ENCODE peak calls at places on chromosomes 3 and 15, in seven cellular contexts. One of them, this sample, is unnamed.

GRCh38 chr3:107588217-107588616 is 65.5 kb downstream of the BBX start:
- DNase-seq in PC-9: no peak
- DNase-seq in fibroblast of lung: no peak
- DNase-seq in astrocyte: no peak
- DNase-seq in SK-N-SH: no peak
- DNase-seq in K562: no peak
- DNase-seq in IMR-90: no peak
- DNase-seq in this sample: no peak

GRCh38 chr15:19956124-19956796 is 585.3 kb downstream of the GOLGA6L6 start:
- DNase-seq in IMR-90: no peak
- DNase-seq in SK-N-SH: no peak
- DNase-seq in K562: no peak
- DNase-seq in fibroblast of lung: no peak
- DNase-seq in PC-9: no peak
- DNase-seq in astrocyte: no peak
- DNase-seq in this sample: no peak

GRCh38 chr3:122394173-122394572 is 10.2 kb downstream of the FAM162A start:
- DNase-seq in PC-9: no peak
- DNase-seq in astrocyte: no peak
- DNase-seq in IMR-90: peak; percentile 4
- DNase-seq in K562: no peak
- DNase-seq in fibroblast of lung: peak; percentile 25
- DNase-seq in SK-N-SH: no peak
- DNase-seq in this sample: no peak

GRCh38 chr3:77464106-77464688 is 424.3 kb downstream of the ROBO2 start:
- DNase-seq in K562: no peak
- DNase-seq in astrocyte: peak; percentile 37
- DNase-seq in SK-N-SH: no peak
- DNase-seq in fibroblast of lung: peak; percentile 46
- DNase-seq in PC-9: no peak
- DNase-seq in IMR-90: no peak
- DNase-seq in this sample: no peak

GRCh38 chr3:179449621-179450020 is 1.6 kb downstream of the GNB4 start:
- DNase-seq in PC-9: no peak
- DNase-seq in SK-N-SH: no peak
- DNase-seq in K562: no peak
- DNase-seq in IMR-90: peak; percentile 22
- DNase-seq in astrocyte: peak; percentile 39
- DNase-seq in fibroblast of lung: peak; percentile 55
- DNase-seq in this sample: no peak

GRCh38 chr3:23108651-23109050 is 94.5 kb upstream of the UBE2E2 start:
- DNase-seq in fibroblast of lung: no peak
- DNase-seq in SK-N-SH: no peak
- DNase-seq in PC-9: no peak
- DNase-seq in IMR-90: no peak
- DNase-seq in astrocyte: no peak
- DNase-seq in K562: no peak
- DNase-seq in this sample: no peak

GRCh38 chr15:32956006-32956405 is 238.2 kb downstream of the GREM1 start:
- DNase-seq in K562: peak; percentile 42
- DNase-seq in IMR-90: peak; percentile 95
- DNase-seq in astrocyte: peak; percentile 89
- DNase-seq in SK-N-SH: peak; percentile 40
- DNase-seq in fibroblast of lung: peak; percentile 90
- DNase-seq in PC-9: no peak
- DNase-seq in this sample: no peak

GRCh38 chr3:197534348-197534725 is 21.4 kb downstream of the BDH1 start:
- DNase-seq in SK-N-SH: no peak
- DNase-seq in IMR-90: no peak
- DNase-seq in astrocyte: no peak
- DNase-seq in K562: no peak
- DNase-seq in PC-9: peak; percentile 90
- DNase-seq in fibroblast of lung: no peak
- DNase-seq in this sample: no peak

GRCh38 chr3:161510510-161511260 is 14.1 kb downstream of the OTOL1 start:
- DNase-seq in K562: no peak
- DNase-seq in SK-N-SH: no peak
- DNase-seq in astrocyte: no peak
- DNase-seq in IMR-90: no peak
- DNase-seq in PC-9: no peak
- DNase-seq in fibroblast of lung: no peak
- DNase-seq in this sample: no peak

GRCh38 chr3:6680119-6680806 is 180.7 kb upstream of the GRM7 start:
- DNase-seq in PC-9: no peak
- DNase-seq in SK-N-SH: no peak
- DNase-seq in astrocyte: no peak
- DNase-seq in fibroblast of lung: no peak
- DNase-seq in K562: no peak
- DNase-seq in IMR-90: no peak
- DNase-seq in this sample: no peak

GRCh38 chr15:42503822-42504221 is 8.4 kb downstream of the SNAP23 start:
- DNase-seq in IMR-90: no peak
- DNase-seq in fibroblast of lung: no peak
- DNase-seq in astrocyte: no peak
- DNase-seq in PC-9: no peak
- DNase-seq in SK-N-SH: no peak
- DNase-seq in K562: no peak
- DNase-seq in this sample: no peak

GRCh38 chr3:111863942-111864341 is 4.9 kb downstream of the PHLDB2 start:
- DNase-seq in PC-9: no peak
- DNase-seq in IMR-90: peak; percentile 16
- DNase-seq in astrocyte: peak; percentile 65
- DNase-seq in K562: no peak
- DNase-seq in fibroblast of lung: peak; percentile 68
- DNase-seq in SK-N-SH: no peak
- DNase-seq in this sample: no peak
- H4K20me1 ChIP-seq in PC-9: no peaks in the 10 kb centered on the region
- H4K20me1 ChIP-seq in IMR-90: no peaks in the 10 kb centered on the region
- H4K20me1 ChIP-seq in astrocyte: no peaks in the 10 kb centered on the region
- H4K20me1 ChIP-seq in K562: no peaks in the 10 kb centered on the region
- H4K20me1 ChIP-seq in fibroblast of lung: no peaks in the 10 kb centered on the region
- H4K20me1 ChIP-seq in SK-N-SH: no peaks in the 10 kb centered on the region
- H4K20me1 ChIP-seq in this sample: peaks cover 22% of the 10 kb centered on the region

GRCh38 chr3:128803307-128803706 is 76.1 kb upstream of the ACAD9 start:
- DNase-seq in astrocyte: no peak
- DNase-seq in SK-N-SH: no peak
- DNase-seq in K562: no peak
- DNase-seq in IMR-90: no peak
- DNase-seq in PC-9: no peak
- DNase-seq in fibroblast of lung: no peak
- DNase-seq in this sample: no peak

GRCh38 chr3:128801779-128802369 is 75.9 kb downstream of the RAB7A start:
- DNase-seq in K562: no peak
- DNase-seq in astrocyte: no peak
- DNase-seq in fibroblast of lung: no peak
- DNase-seq in IMR-90: no peak
- DNase-seq in PC-9: no peak
- DNase-seq in SK-N-SH: no peak
- DNase-seq in this sample: no peak

GRCh38 chr3:128800241-128801187 is 74.5 kb downstream of the RAB7A start:
- DNase-seq in astrocyte: no peak
- DNase-seq in PC-9: no peak
- DNase-seq in fibroblast of lung: no peak
- DNase-seq in K562: no peak
- DNase-seq in SK-N-SH: no peak
- DNase-seq in IMR-90: no peak
- DNase-seq in this sample: no peak

GRCh38 chr3:128804017-128804816 is 75.2 kb upstream of the ACAD9 start:
- DNase-seq in SK-N-SH: no peak
- DNase-seq in astrocyte: peak; percentile 19
- DNase-seq in PC-9: no peak
- DNase-seq in fibroblast of lung: peak; percentile 36
- DNase-seq in IMR-90: peak; percentile 60
- DNase-seq in K562: peak; percentile 59
- DNase-seq in this sample: no peak

GRCh38 chr3:128799650-128800049 is 73.7 kb downstream of the RAB7A start:
- DNase-seq in K562: no peak
- DNase-seq in PC-9: no peak
- DNase-seq in SK-N-SH: no peak
- DNase-seq in fibroblast of lung: no peak
- DNase-seq in astrocyte: no peak
- DNase-seq in IMR-90: no peak
- DNase-seq in this sample: no peak
- H4K20me1 ChIP-seq in K562: no peaks in the 10 kb centered on the region
- H4K20me1 ChIP-seq in PC-9: peaks cover 30% of the 10 kb centered on the region
- H4K20me1 ChIP-seq in SK-N-SH: peaks cover 8% of the 10 kb centered on the region
- H4K20me1 ChIP-seq in fibroblast of lung: no peaks in the 10 kb centered on the region
- H4K20me1 ChIP-seq in astrocyte: peaks cover 51% of the 10 kb centered on the region
- H4K20me1 ChIP-seq in IMR-90: peaks cover 18% of the 10 kb centered on the region
- H4K20me1 ChIP-seq in this sample: peaks cover under 1% of the 10 kb centered on the region

GRCh38 chr3:63966007-63966406 is 53.8 kb upstream of the SCAANT1 start:
- DNase-seq in astrocyte: no peak
- DNase-seq in K562: no peak
- DNase-seq in fibroblast of lung: no peak
- DNase-seq in PC-9: no peak
- DNase-seq in SK-N-SH: no peak
- DNase-seq in IMR-90: no peak
- DNase-seq in this sample: no peak

GRCh38 chr3:63960048-63960711 is 48.0 kb upstream of the SCAANT1 start:
- DNase-seq in SK-N-SH: no peak
- DNase-seq in astrocyte: peak; percentile 72
- DNase-seq in K562: peak; percentile 60
- DNase-seq in PC-9: peak; percentile 34
- DNase-seq in fibroblast of lung: peak; percentile 78
- DNase-seq in IMR-90: peak; percentile 84
- DNase-seq in this sample: no peak

GRCh38 chr3:63966871-63967270 is 54.7 kb upstream of the SCAANT1 start:
- DNase-seq in SK-N-SH: no peak
- DNase-seq in PC-9: no peak
- DNase-seq in K562: no peak
- DNase-seq in IMR-90: no peak
- DNase-seq in astrocyte: no peak
- DNase-seq in fibroblast of lung: no peak
- DNase-seq in this sample: no peak

GRCh38 chr3:63964287-63965073 is 52.3 kb upstream of the SCAANT1 start:
- DNase-seq in IMR-90: no peak
- DNase-seq in PC-9: no peak
- DNase-seq in astrocyte: no peak
- DNase-seq in K562: no peak
- DNase-seq in fibroblast of lung: peak; percentile 22
- DNase-seq in SK-N-SH: no peak
- DNase-seq in this sample: no peak

GRCh38 chr3:63961891-63962290 is 49.7 kb upstream of the SCAANT1 start:
- DNase-seq in PC-9: peak; percentile 65
- DNase-seq in IMR-90: peak; percentile 68
- DNase-seq in K562: peak; percentile 41
- DNase-seq in fibroblast of lung: peak; percentile 44
- DNase-seq in SK-N-SH: peak; percentile 39
- DNase-seq in astrocyte: peak; percentile 34
- DNase-seq in this sample: peak; percentile 54
- H4K20me1 ChIP-seq in PC-9: peaks cover 3% of the 10 kb centered on the region
- H4K20me1 ChIP-seq in IMR-90: peaks cover 13% of the 10 kb centered on the region
- H4K20me1 ChIP-seq in K562: no peaks in the 10 kb centered on the region
- H4K20me1 ChIP-seq in fibroblast of lung: no peaks in the 10 kb centered on the region
- H4K20me1 ChIP-seq in SK-N-SH: peaks cover 17% of the 10 kb centered on the region
- H4K20me1 ChIP-seq in astrocyte: peaks cover 81% of the 10 kb centered on the region
- H4K20me1 ChIP-seq in this sample: no peaks in the 10 kb centered on the region

DNA sequence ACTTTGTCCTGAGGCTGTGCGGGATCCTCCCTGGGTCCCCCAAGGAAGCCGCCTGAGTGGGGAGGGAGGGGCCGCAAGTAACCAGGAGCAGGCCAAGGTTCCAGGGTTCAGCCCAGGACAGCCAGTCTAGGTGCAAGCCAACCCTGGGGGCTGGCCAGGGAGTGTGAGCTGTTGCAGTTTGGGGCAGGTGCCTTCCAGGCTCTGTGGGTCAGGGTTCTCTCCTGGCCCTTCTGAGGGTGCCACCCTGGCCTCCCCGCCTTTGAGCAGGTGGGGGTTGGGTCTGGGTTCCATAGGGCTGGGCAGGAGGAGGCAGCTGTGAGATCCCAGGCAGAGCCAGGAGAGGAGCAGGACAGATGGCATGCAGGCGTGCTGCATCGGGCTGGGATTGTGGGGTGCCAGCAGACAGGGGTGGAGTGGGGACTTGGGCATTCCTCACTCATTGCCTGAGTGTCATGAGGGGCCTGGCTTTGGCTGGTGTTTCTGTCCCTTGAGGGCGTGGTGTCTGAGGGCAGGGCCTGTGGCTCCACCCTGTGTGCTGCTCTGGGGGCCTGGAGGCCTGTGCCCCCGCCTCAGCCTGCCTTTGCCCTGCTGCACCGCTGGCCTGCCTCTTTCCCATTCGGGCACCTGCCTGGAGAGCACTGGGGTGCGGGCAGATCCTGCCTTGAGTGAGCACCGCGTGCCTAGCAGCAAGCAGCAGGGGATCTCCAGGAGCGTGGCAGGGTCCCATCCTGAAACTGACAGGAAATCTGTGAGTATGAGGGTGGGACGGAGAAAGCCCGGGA is 18.4 kb downstream of the KLF13 start:
- DNase-seq in PC-9: no peak
- DNase-seq in K562: no peak
- DNase-seq in astrocyte: no peak
- DNase-seq in SK-N-SH: peak; percentile 50
- DNase-seq in IMR-90: no peak
- DNase-seq in fibroblast of lung: no peak
- DNase-seq in this sample: no peak
- H4K20me1 ChIP-seq in PC-9: no peaks in the 10 kb centered on the region
- H4K20me1 ChIP-seq in K562: peaks cover 57% of the 10 kb centered on the region
- H4K20me1 ChIP-seq in astrocyte: peaks cover 99% of the 10 kb centered on the region
- H4K20me1 ChIP-seq in SK-N-SH: peaks cover 72% of the 10 kb centered on the region
- H4K20me1 ChIP-seq in IMR-90: peaks cover 90% of the 10 kb centered on the region
- H4K20me1 ChIP-seq in fibroblast of lung: no peaks in the 10 kb centered on the region
- H4K20me1 ChIP-seq in this sample: peaks cover 29% of the 10 kb centered on the region

DNA sequence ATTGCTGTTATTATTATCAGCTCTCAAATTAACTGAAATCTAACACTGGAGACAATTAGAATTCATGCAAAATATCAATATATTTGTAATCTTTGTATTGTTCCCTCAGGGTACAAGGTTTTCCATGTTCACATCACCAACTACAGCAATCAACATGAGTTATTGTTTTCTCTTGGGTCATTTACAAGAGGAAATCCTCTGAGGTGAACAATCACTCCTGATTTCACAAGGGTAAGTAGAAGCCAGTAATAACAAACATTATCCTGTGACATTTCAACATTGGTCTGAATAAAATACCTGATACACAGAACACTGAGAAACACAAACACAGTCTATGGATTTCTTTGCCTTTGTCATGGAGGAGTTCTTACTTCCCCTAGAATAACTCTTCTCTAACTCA is 174.0 kb downstream of the SUCNR1 start:
- DNase-seq in SK-N-SH: no peak
- DNase-seq in astrocyte: peak; percentile 53
- DNase-seq in fibroblast of lung: peak; percentile 59
- DNase-seq in K562: no peak
- DNase-seq in IMR-90: peak; percentile 68
- DNase-seq in PC-9: peak; percentile 50
- DNase-seq in this sample: no peak
- H4K20me1 ChIP-seq in SK-N-SH: no peaks in the 10 kb centered on the region
- H4K20me1 ChIP-seq in astrocyte: no peaks in the 10 kb centered on the region
- H4K20me1 ChIP-seq in fibroblast of lung: no peaks in the 10 kb centered on the region
- H4K20me1 ChIP-seq in K562: no peaks in the 10 kb centered on the region
- H4K20me1 ChIP-seq in IMR-90: no peaks in the 10 kb centered on the region
- H4K20me1 ChIP-seq in PC-9: no peaks in the 10 kb centered on the region
- H4K20me1 ChIP-seq in this sample: no peaks in the 10 kb centered on the region

DNA sequence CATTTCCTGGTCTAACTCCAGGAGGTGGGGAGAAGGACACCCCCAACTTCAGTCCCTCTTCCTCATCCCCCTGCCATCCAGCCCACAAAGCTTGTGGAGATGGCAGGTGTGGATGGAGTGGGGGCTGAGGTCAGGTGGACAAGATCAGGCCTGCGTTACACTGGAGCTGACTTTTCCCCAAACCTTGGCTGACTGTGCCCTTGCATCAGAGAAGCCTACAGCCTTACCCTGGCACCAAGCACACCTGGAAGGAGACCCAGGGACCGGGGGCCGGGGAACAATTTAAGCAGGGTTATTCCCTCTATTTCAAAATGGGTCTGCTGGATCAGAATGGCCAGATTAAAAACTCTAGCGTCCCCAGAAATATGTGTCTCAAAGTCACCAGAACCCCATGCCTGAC is 14.4 kb downstream of the TNK2 start:
- DNase-seq in astrocyte: no peak
- DNase-seq in IMR-90: no peak
- DNase-seq in fibroblast of lung: no peak
- DNase-seq in SK-N-SH: no peak
- DNase-seq in K562: no peak
- DNase-seq in PC-9: no peak
- DNase-seq in this sample: no peak
- H4K20me1 ChIP-seq in astrocyte: peaks cover 20% of the 10 kb centered on the region
- H4K20me1 ChIP-seq in IMR-90: peaks cover 9% of the 10 kb centered on the region
- H4K20me1 ChIP-seq in fibroblast of lung: no peaks in the 10 kb centered on the region
- H4K20me1 ChIP-seq in SK-N-SH: peaks cover 19% of the 10 kb centered on the region
- H4K20me1 ChIP-seq in K562: peaks cover 3% of the 10 kb centered on the region
- H4K20me1 ChIP-seq in PC-9: peaks cover 3% of the 10 kb centered on the region
- H4K20me1 ChIP-seq in this sample: peaks cover 4% of the 10 kb centered on the region

This sample was measured in keratinocyte.